ENCODE peak calls at places on chromosomes 12 and 14, in seven cellular contexts. E, C, X, L, D, P and T are unnamed samples.

GRCh38 chr14:96167224-96168148 is 37.2 kb upstream of the BDKRB2 start:
- DNase-seq in E (no peak), C (no peak), X (peak; percentile 34), L (no peak), D (no peak), P (no peak), T (no peak)

GRCh38 chr14:77260631-77261030 is 10.4 kb downstream of the NGB start:
- DNase-seq in E (no peak), C (no peak), X (no peak), L (no peak), D (no peak), P (no peak), T (no peak)

GRCh38 chr14:99253890-99254289 is 18.1 kb downstream of the BCL11B start:
- DNase-seq in E (no peak), C (no peak), X (no peak), L (no peak), D (no peak), P (no peak), T (no peak)

GRCh38 chr12:52964556-52965336 is 15.8 kb downstream of the KRT18 start:
- DNase-seq in E (no peak), C (no peak), X (no peak), L (no peak), D (peak; percentile 71), P (no peak), T (no peak)

GRCh38 chr14:64801800-64802199 is 77.9 kb downstream of the SPTB start:
- DNase-seq in E (no peak), C (peak; percentile 27), X (peak; percentile 21), L (no peak), D (peak; percentile 79), P (peak; percentile 18), T (no peak)

GRCh38 chr12:120110550-120111501 is 5.7 kb downstream of the RAB35 start:
- DNase-seq in E (no peak), C (no peak), X (no peak), L (no peak), D (peak; percentile 47), P (no peak), T (no peak)

GRCh38 chr12:74985293-74985985 is 224.2 kb downstream of the KCNC2 start:
- DNase-seq in E (no peak), C (no peak), X (no peak), L (no peak), D (no peak), P (no peak), T (no peak)

GRCh38 chr12:91817512-91817911 is 328.1 kb downstream of the BTG1 start:
- DNase-seq in E (no peak), C (no peak), X (no peak), L (no peak), D (no peak), P (no peak), T (no peak)

GRCh38 chr12:79187032-79187431 is 322.5 kb downstream of the SYT1 start:
- DNase-seq in E (no peak), C (no peak), X (no peak), L (no peak), D (no peak), P (no peak), T (no peak)

GRCh38 chr14:68397371-68397779 is 395.5 kb downstream of the ZFP36L1 start:
- DNase-seq in E (no peak), C (no peak), X (no peak), L (no peak), D (no peak), P (peak; percentile 43), T (no peak)

GRCh38 chr14:50920482-50921225 is 23.6 kb downstream of the PYGL start:
- DNase-seq in E (no peak), C (no peak), X (no peak), L (no peak), D (peak; percentile 50), P (peak; percentile 90), T (no peak)

GRCh38 chr12:87982208-87982607 is 47.0 kb downstream of the C12orf50 start:
- DNase-seq in E (no peak), C (no peak), X (no peak), L (no peak), D (no peak), P (no peak), T (no peak)

GRCh38 chr12:109951751-109952150 is 44.4 kb downstream of the GIT2 start:
- DNase-seq in E (peak; percentile 69), C (no peak), X (no peak), L (no peak), D (no peak), P (no peak), T (no peak)

GRCh38 chr12:124786065-124786964 is 77.3 kb downstream of the SCARB1 start:
- DNase-seq in E (no peak), C (no peak), X (peak; percentile 86), L (no peak), D (peak; percentile 95), P (no peak), T (no peak)

GRCh38 chr12:117499759-117500485 is 138.5 kb upstream of the NOS1 start:
- DNase-seq in E (no peak), C (no peak), X (peak; percentile 37), L (no peak), D (peak; percentile 17), P (no peak), T (no peak)

GRCh38 chr14:23567186-23568020 is at the start of gene AP1G2:
- DNase-seq in E (peak; percentile 73), C (peak; percentile 89), X (peak; percentile 49), L (peak; percentile 69), D (peak; percentile 94), P (peak; percentile 97), T (no peak)

GRCh38 chr12:65532162-65532561 is 253.7 kb downstream of the MSRB3 start:
- DNase-seq in E (no peak), C (no peak), X (no peak), L (no peak), D (no peak), P (no peak), T (no peak)

GRCh38 chr14:95041477-95042020 is 115.8 kb downstream of the DICER1 start:
- DNase-seq in E (no peak), C (no peak), X (no peak), L (no peak), D (no peak), P (no peak), T (no peak)

GRCh38 chr12:48940181-48940580 is 14.9 kb upstream of the FKBP11 start:
- DNase-seq in E (no peak), C (no peak), X (no peak), L (no peak), D (no peak), P (no peak), T (no peak)

DNA sequence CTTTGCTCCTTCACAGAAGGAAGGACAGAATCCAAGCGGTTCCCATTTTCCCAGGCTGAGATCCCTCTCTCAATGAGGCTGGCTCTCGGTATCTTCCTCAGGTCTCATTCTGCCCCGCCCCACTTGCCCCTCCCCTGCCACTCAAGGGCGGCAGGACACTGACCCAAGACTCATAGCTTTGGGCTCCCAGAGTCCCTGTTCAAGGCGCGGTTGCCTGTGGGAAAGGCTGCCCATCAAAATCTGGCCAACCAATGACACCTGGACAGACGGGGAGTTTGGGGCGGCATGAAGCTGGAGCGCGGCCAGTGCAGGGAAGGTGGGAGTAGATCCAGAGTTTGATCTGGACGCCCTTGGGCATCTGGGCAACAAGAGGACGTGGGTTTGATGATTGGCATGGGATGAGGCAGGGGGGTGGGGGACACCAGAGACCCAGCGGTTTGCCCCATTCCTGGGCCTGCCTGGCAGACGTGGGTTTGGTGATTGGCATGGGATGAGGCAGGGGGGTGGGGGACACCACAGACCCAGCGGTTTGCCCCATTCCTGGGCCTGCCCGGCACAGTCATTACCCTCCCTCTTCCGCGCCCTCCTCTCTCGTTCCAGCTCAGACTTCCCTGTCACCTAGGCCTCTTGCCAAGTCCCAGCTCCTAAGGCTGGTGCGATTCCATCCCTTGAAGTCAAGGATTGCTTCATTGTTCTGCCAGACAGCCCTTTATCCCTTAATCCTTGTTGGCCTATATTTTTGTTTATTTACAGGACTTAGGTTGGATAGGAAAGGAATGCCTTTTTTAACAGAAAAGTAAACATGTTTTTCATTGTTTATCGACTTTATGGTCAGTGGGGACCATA is 92.1 kb downstream of the NINJ2 start:
- DNase-seq in E (peak; percentile 81), C (peak; percentile 40), X (peak; percentile 70), L (no peak), D (peak; percentile 80), P (peak; percentile 58), T (no peak)
- H3K4me3 ChIP-seq in E (peak overlapping the region; percentile 58), C (peak overlapping the region; percentile 56), X (peak overlapping the region; percentile 36), L (no peak overlapping the region), D (peak overlapping the region; percentile 92), P (peak overlapping the region; percentile 67), T (no peak overlapping the region)

GRCh38 chr14:71672596-71672995 is 259.6 kb upstream of the RGS6 start:
- DNase-seq in E (no peak), C (no peak), X (no peak), L (no peak), D (no peak), P (no peak), T (no peak)

GRCh38 chr14:71665781-71666180 is 266.4 kb upstream of the RGS6 start:
- DNase-seq in E (no peak), C (no peak), X (no peak), L (no peak), D (no peak), P (no peak), T (no peak)

GRCh38 chr14:71666579-71667145 is 265.6 kb upstream of the RGS6 start:
- DNase-seq in E (no peak), C (no peak), X (peak; percentile 7), L (no peak), D (no peak), P (no peak), T (no peak)

GRCh38 chr14:71668186-71668912 is 263.9 kb upstream of the RGS6 start:
- DNase-seq in E (no peak), C (no peak), X (no peak), L (no peak), D (no peak), P (no peak), T (no peak)

GRCh38 chr14:71668942-71669341 is 263.3 kb upstream of the RGS6 start:
- DNase-seq in E (no peak), C (no peak), X (no peak), L (no peak), D (no peak), P (no peak), T (no peak)
- TF ChIP-seq POLR2AphosphoS5 in E (no peak), C (no peak), X (no peak), L (no peak), D (no peak), P (no peak), T (no peak)

GRCh38 chr14:101460986-101461750 is 100.1 kb upstream of the DIO3 start:
- DNase-seq in E (no peak), C (no peak), X (no peak), L (no peak), D (no peak), P (no peak), T (no peak)
- TF ChIP-seq EZH2 in E (no peak), C (no peak), X (no peak), L (no peak), D (no peak), P (no peak), T (no peak)

DNA sequence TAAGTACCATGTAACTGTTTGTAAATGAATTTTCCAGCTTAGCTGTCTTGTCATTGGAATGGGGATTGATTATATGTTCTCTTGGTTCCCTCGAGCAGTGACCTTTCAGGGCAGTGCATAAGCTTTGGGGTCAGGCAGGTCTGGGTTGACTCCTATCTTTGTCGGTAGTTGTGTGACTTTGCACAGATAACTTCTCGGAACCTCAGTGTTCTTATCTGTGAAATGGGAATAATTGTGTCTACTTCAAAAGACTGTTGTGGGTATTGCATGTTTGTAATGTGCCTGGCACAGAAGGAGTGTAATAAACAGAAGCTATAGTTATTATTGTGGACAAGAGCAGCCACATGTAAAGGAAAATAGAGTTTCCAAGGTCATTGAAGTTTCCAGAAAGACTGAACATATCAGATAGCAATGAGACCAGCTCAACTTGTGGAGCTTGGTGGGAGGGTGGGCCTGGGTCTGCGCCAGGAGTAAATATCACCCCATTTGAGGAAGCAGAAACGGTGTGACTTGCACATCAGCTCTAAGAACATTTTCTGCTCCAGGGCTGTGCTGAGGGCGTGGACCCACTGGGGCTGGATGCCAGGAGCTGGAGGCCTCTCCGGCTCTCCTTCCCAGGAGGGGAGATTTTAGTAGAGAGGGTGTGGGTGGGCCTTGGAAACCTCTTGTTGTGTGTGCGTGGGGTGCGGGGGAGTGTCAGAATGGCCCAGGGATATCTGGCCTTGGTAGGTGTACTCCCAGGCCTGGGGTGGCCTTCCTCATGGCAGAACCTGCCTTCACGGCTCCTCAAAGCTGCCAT is 19.8 kb downstream of the FOS start:
- DNase-seq in E (no peak), C (peak; percentile 17), X (no peak), L (no peak), D (no peak), P (no peak), T (no peak)
- H3K4me3 ChIP-seq in E (no peak overlapping the region), C (no peak overlapping the region), X (no peak overlapping the region), L (no peak overlapping the region), D (no peak overlapping the region), P (no peak overlapping the region), T (peak overlapping the region; percentile 64)